ENCODE peak calls at places on chromosome 13, in five cellular contexts. One of them, this sample, is unnamed.

GRCh38 chr13:29753593-29754485 is 96.6 kb downstream of the UBL3 start:
- DNase-seq in stomach: no peak
- DNase-seq in breast epithelium: no peak
- DNase-seq in prostate gland: no peak
- DNase-seq in esophagus muscularis mucosa: no peak
- DNase-seq in this sample: no peak

GRCh38 chr13:41008349-41008980 is 10.7 kb downstream of the ELF1 start:
- DNase-seq in esophagus muscularis mucosa: no peak
- DNase-seq in breast epithelium: no peak
- DNase-seq in stomach: no peak
- DNase-seq in prostate gland: no peak
- DNase-seq in this sample: no peak

GRCh38 chr13:24083141-24083540 is 77.4 kb upstream of the SPATA13 start:
- DNase-seq in esophagus muscularis mucosa: no peak
- DNase-seq in prostate gland: no peak
- DNase-seq in stomach: no peak
- DNase-seq in breast epithelium: no peak
- DNase-seq in this sample: no peak

GRCh38 chr13:100438059-100438788 is 150.4 kb downstream of the GGACT start:
- DNase-seq in prostate gland: no peak
- DNase-seq in breast epithelium: no peak
- DNase-seq in stomach: no peak
- DNase-seq in esophagus muscularis mucosa: peak; percentile 64
- DNase-seq in this sample: no peak

GRCh38 chr13:98214008-98214643 is 37.1 kb upstream of the RNF113B start:
- DNase-seq in prostate gland: no peak
- DNase-seq in stomach: no peak
- DNase-seq in esophagus muscularis mucosa: no peak
- DNase-seq in breast epithelium: no peak
- DNase-seq in this sample: no peak

GRCh38 chr13:91745962-91746361 is 347.5 kb downstream of the GPC5 start:
- DNase-seq in esophagus muscularis mucosa: no peak
- DNase-seq in stomach: no peak
- DNase-seq in breast epithelium: no peak
- DNase-seq in prostate gland: no peak
- DNase-seq in this sample: no peak

GRCh38 chr13:106098778-106099177 is 436.7 kb downstream of the EFNB2 start:
- DNase-seq in stomach: no peak
- DNase-seq in breast epithelium: no peak
- DNase-seq in esophagus muscularis mucosa: no peak
- DNase-seq in prostate gland: no peak
- DNase-seq in this sample: no peak

GRCh38 chr13:29595380-29596063 is at the start of gene SLC7A1:
- DNase-seq in breast epithelium: peak; percentile 69
- DNase-seq in esophagus muscularis mucosa: peak; percentile 93
- DNase-seq in prostate gland: peak; percentile 80
- DNase-seq in stomach: peak; percentile 85
- DNase-seq in this sample: peak; percentile 89

GRCh38 chr13:29909975-29910674 is 59.7 kb upstream of the UBL3 start:
- DNase-seq in stomach: no peak
- DNase-seq in prostate gland: no peak
- DNase-seq in esophagus muscularis mucosa: no peak
- DNase-seq in breast epithelium: no peak
- DNase-seq in this sample: no peak

GRCh38 chr13:77222909-77223308 is 104.0 kb downstream of the MYCBP2 start:
- DNase-seq in stomach: no peak
- DNase-seq in prostate gland: no peak
- DNase-seq in breast epithelium: no peak
- DNase-seq in esophagus muscularis mucosa: no peak
- DNase-seq in this sample: no peak

DNA sequence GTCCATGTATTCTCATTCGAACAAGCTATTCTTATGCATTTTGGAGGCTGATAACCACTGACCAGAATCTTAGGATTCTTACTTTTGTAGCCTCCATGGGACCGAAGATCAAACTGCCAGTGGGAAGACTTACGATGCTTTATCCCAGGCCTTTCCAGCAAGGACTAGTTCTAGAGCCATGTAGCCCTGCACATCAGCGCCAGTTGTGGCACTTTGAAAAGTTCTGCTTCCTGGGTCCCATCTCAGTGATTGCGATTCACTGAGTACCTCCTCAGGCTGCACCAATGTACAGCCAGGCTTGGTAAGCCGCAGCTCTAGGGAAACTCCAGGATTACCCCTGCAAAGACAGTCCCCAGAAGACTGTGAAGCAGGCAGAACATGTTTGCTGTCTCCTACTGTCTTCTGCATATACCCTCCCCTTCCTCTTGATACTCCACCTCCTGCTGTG is 18.9 kb upstream of the ENOX1 start:
- DNase-seq in stomach: no peak
- DNase-seq in prostate gland: no peak
- DNase-seq in breast epithelium: no peak
- DNase-seq in esophagus muscularis mucosa: no peak
- DNase-seq in this sample: no peak
- TF ChIP-seq POLR2A in stomach: no peak
- TF ChIP-seq POLR2A in prostate gland: no peak
- TF ChIP-seq POLR2A in breast epithelium: no peak
- TF ChIP-seq POLR2A in esophagus muscularis mucosa: no peak
- TF ChIP-seq POLR2A in this sample: peak; percentile 26

GRCh38 chr13:112940236-112940635 is 28.8 kb upstream of the MCF2L start:
- DNase-seq in breast epithelium: no peak
- DNase-seq in prostate gland: no peak
- DNase-seq in esophagus muscularis mucosa: no peak
- DNase-seq in stomach: peak; percentile 24
- DNase-seq in this sample: no peak

GRCh38 chr13:112943309-112944125 is 25.5 kb upstream of the MCF2L start:
- DNase-seq in stomach: peak; percentile 61
- DNase-seq in esophagus muscularis mucosa: no peak
- DNase-seq in breast epithelium: no peak
- DNase-seq in prostate gland: peak; percentile 43
- DNase-seq in this sample: no peak

GRCh38 chr13:112938680-112939079 is 30.3 kb upstream of the MCF2L start:
- DNase-seq in prostate gland: no peak
- DNase-seq in esophagus muscularis mucosa: no peak
- DNase-seq in breast epithelium: no peak
- DNase-seq in stomach: no peak
- DNase-seq in this sample: no peak

GRCh38 chr13:112941349-112941748 is 27.7 kb upstream of the MCF2L start:
- DNase-seq in prostate gland: no peak
- DNase-seq in stomach: peak; percentile 22
- DNase-seq in esophagus muscularis mucosa: no peak
- DNase-seq in breast epithelium: no peak
- DNase-seq in this sample: no peak

GRCh38 chr13:112942689-112943308 is 26.2 kb upstream of the MCF2L start:
- DNase-seq in esophagus muscularis mucosa: peak; percentile 98
- DNase-seq in stomach: peak; percentile 99
- DNase-seq in breast epithelium: peak; percentile 97
- DNase-seq in prostate gland: peak; percentile 97
- DNase-seq in this sample: peak; percentile 81
- TF ChIP-seq POLR2AphosphoS5 in esophagus muscularis mucosa: peak; percentile 70
- TF ChIP-seq POLR2AphosphoS5 in stomach: peak; percentile 85
- TF ChIP-seq POLR2AphosphoS5 in breast epithelium: peak; percentile 51
- TF ChIP-seq POLR2AphosphoS5 in prostate gland: peak; percentile 89
- TF ChIP-seq POLR2AphosphoS5 in this sample: no peak

DNA sequence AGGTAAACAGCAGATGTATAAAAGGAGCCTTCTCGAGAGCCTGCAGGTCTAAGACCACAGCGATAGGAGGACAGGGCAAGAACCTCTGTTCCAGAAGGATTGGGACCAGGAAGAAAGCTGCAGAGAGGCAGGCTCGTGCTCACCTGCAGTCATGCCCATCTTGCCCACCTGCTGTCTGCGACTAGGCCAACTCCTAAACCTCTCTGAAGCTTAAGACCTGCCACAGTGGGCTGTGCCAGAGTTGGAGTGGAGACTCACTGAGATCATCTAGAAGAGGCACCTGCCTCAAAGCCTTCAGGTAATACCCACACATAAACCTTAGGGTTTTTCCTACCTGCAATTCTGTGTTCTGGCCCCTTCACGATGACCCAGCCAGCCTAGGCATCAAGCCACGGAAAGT is 68.7 kb downstream of the IRS2 start:
- DNase-seq in prostate gland: no peak
- DNase-seq in breast epithelium: no peak
- DNase-seq in stomach: no peak
- DNase-seq in esophagus muscularis mucosa: no peak
- DNase-seq in this sample: no peak
- TF ChIP-seq POLR2A in prostate gland: no peak
- TF ChIP-seq POLR2A in breast epithelium: no peak
- TF ChIP-seq POLR2A in stomach: no peak
- TF ChIP-seq POLR2A in esophagus muscularis mucosa: no peak
- TF ChIP-seq POLR2A in this sample: no peak

GRCh38 chr13:94020426-94020825 is 459.1 kb downstream of the DCT start:
- DNase-seq in breast epithelium: no peak
- DNase-seq in prostate gland: no peak
- DNase-seq in stomach: no peak
- DNase-seq in esophagus muscularis mucosa: no peak
- DNase-seq in this sample: no peak

GRCh38 chr13:94020833-94021232 is 458.6 kb downstream of the DCT start:
- DNase-seq in stomach: no peak
- DNase-seq in breast epithelium: no peak
- DNase-seq in esophagus muscularis mucosa: no peak
- DNase-seq in prostate gland: no peak
- DNase-seq in this sample: no peak
- TF ChIP-seq POLR2AphosphoS5 in stomach: no peak
- TF ChIP-seq POLR2AphosphoS5 in breast epithelium: no peak
- TF ChIP-seq POLR2AphosphoS5 in esophagus muscularis mucosa: no peak
- TF ChIP-seq POLR2AphosphoS5 in prostate gland: no peak
- TF ChIP-seq POLR2AphosphoS5 in this sample: no peak

GRCh38 chr13:49300716-49301589 is 53.2 kb downstream of the CDADC1 start:
- DNase-seq in stomach: peak; percentile 41
- DNase-seq in breast epithelium: no peak
- DNase-seq in esophagus muscularis mucosa: no peak
- DNase-seq in prostate gland: peak; percentile 53
- DNase-seq in this sample: peak; percentile 65
- TF ChIP-seq POLR2A in stomach: no peak
- TF ChIP-seq POLR2A in breast epithelium: no peak
- TF ChIP-seq POLR2A in esophagus muscularis mucosa: no peak
- TF ChIP-seq POLR2A in prostate gland: no peak
- TF ChIP-seq POLR2A in this sample: no peak